ENCODE peak calls at places on chromosome 1, in seven cellular contexts. C, O, P, X, F, M and Q are unnamed samples.

GRCh38 chr1:113519561-113519960 is 129.2 kb downstream of the MAGI3 start:
- DNase-seq in C (no peak), O (no peak), P (no peak), X (no peak), F (no peak), M (no peak), Q (no peak)

GRCh38 chr1:178450871-178451270 is 45.9 kb downstream of the CLEC20A start:
- DNase-seq in C (no peak), O (no peak), P (no peak), X (no peak), F (no peak), M (no peak), Q (no peak)

GRCh38 chr1:116820362-116820761 is 66.1 kb downstream of the CD2 start:
- DNase-seq in C (no peak), O (no peak), P (no peak), X (no peak), F (no peak), M (no peak), Q (no peak)

GRCh38 chr1:199272690-199273089 is 633.9 kb downstream of the PTPRC start:
- DNase-seq in C (peak; percentile 61), O (peak; percentile 4), P (no peak), X (no peak), F (no peak), M (no peak), Q (peak; percentile 81)

GRCh38 chr1:229117664-229118300 is 153.1 kb upstream of the RAB4A start:
- DNase-seq in C (no peak), O (no peak), P (no peak), X (peak; percentile 85), F (no peak), M (peak; percentile 94), Q (no peak)

GRCh38 chr1:114112775-114113174 is 40.9 kb downstream of the SYT6 start:
- DNase-seq in C (no peak), O (no peak), P (no peak), X (no peak), F (no peak), M (no peak), Q (no peak)

GRCh38 chr1:247401310-247402098 is 14.5 kb upstream of the NLRP3 start:
- DNase-seq in C (no peak), O (no peak), P (no peak), X (no peak), F (no peak), M (no peak), Q (no peak)

GRCh38 chr1:176546825-176547224 is 83.8 kb downstream of the PAPPA2 start:
- DNase-seq in C (no peak), O (no peak), P (no peak), X (no peak), F (no peak), M (no peak), Q (no peak)

GRCh38 chr1:41314781-41315481 is 46.3 kb upstream of the FOXO6 start:
- DNase-seq in C (no peak), O (peak; percentile 39), P (no peak), X (no peak), F (peak; percentile 57), M (no peak), Q (no peak)

GRCh38 chr1:109470245-109470644 is 3.9 kb downstream of the SYPL2 start:
- DNase-seq in C (no peak), O (no peak), P (no peak), X (no peak), F (no peak), M (no peak), Q (no peak)

GRCh38 chr1:90402893-90403849 is 313.9 kb downstream of the BARHL2 start:
- DNase-seq in C (no peak), O (peak; percentile 45), P (peak; percentile 2), X (peak; percentile 25), F (peak; percentile 59), M (no peak), Q (no peak)

GRCh38 chr1:245412301-245412700 is 257.5 kb downstream of the KIF26B start:
- DNase-seq in C (no peak), O (no peak), P (no peak), X (no peak), F (no peak), M (no peak), Q (no peak)

GRCh38 chr1:94883688-94884087 is 43.2 kb downstream of the CNN3 start:
- DNase-seq in C (no peak), O (no peak), P (no peak), X (no peak), F (no peak), M (no peak), Q (peak; percentile 9)

GRCh38 chr1:112509005-112509659 is 367 bp downstream of the WNT2B start:
- DNase-seq in C (peak; percentile 24), O (peak; percentile 73), P (no peak), X (no peak), F (peak; percentile 54), M (no peak), Q (no peak)

GRCh38 chr1:226797151-226797550 is 58.1 kb upstream of the ITPKB start:
- DNase-seq in C (no peak), O (no peak), P (no peak), X (no peak), F (no peak), M (no peak), Q (no peak)

GRCh38 chr1:196317535-196318522 is 290.4 kb downstream of the KCNT2 start:
- DNase-seq in C (no peak), O (peak; percentile 65), P (peak; percentile 41), X (no peak), F (peak; percentile 42), M (no peak), Q (peak; percentile 11)

GRCh38 chr1:175857756-175858155 is 114.4 kb upstream of the TNR start:
- DNase-seq in C (no peak), O (no peak), P (no peak), X (no peak), F (peak; percentile 63), M (no peak), Q (no peak)

DNA sequence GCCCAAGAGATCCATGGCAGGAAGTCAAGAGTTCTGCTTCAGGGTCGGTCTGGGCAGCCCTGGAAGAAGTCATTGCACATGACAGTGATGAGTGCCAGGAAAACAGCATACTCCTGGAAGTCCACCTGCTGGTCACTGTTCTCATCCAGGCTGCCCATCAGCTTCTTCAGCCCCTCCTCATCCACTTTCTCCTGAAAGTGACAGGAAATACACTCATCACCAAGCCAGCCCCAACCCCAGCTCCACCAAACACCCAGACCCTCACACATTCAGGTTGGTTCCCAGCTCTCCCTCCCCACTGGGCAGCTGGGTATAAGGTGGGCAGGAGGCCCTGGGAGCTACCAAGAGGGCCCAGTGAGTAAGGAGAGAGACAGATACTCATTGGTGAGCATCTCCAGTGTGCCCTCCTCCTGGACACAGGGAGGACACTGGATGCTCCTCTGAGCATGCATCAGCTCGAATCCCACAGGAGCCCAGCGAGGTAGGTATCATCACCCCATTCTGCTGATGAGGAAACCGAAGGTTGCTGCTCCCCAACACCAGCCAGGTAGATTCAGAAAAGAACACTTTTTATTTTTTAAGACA is 4.2 kb downstream of the S100A2 start:
- DNase-seq in C (no peak), O (no peak), P (no peak), X (no peak), F (no peak), M (peak; percentile 52), Q (no peak)
- TF ChIP-seq CTCF in C (no peak), O (no peak), P (no peak), X (no peak), F (no peak), M (no peak), Q (no peak)

GRCh38 chr1:152189657-152190442 is 30.8 kb upstream of the RPTN start:
- DNase-seq in C (peak; percentile 11), O (peak; percentile 87), P (no peak), X (peak; percentile 66), F (peak; percentile 57), M (peak; percentile 67), Q (peak; percentile 71)
- H3K4me3 ChIP-seq in C (no peak overlapping the region), O (no peak overlapping the region), P (no peak overlapping the region), X (peak overlapping the region; percentile 45), F (no peak overlapping the region), M (peak overlapping the region; percentile 47), Q (no peak overlapping the region)

DNA sequence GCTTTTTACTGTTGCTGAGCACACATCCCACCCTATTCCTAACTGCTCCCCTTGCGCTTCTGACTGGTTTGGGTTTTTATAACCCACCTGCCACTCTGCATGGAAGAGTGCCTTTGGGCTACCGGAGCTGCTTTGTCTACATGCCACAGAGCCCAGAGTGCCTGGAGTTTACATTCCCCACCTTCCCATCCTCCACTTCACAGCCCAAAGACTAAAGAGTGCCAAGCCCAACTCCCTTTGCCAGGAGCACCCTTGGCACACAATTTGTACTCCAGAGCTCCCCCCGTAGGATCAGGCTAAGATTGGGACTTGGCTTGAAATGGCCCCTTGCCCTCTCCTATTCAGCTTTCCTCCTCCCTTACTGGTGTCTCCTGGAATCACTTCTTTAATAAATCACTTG is 63.3 kb downstream of the LHX9 start:
- DNase-seq in C (no peak), O (peak; percentile 16), P (no peak), X (no peak), F (peak; percentile 4), M (no peak), Q (no peak)
- TF ChIP-seq CTCF in C (no peak), O (peak; percentile 31), P (no peak), X (no peak), F (peak; percentile 12), M (no peak), Q (no peak)

GRCh38 chr1:6483010-6483760 is 8.3 kb downstream of the PLEKHG5 start:
- DNase-seq in C (no peak), O (no peak), P (no peak), X (no peak), F (no peak), M (no peak), Q (no peak)

GRCh38 chr1:6485140-6485936 is 6.1 kb downstream of the PLEKHG5 start:
- DNase-seq in C (no peak), O (peak; percentile 52), P (peak; percentile 41), X (no peak), F (peak; percentile 56), M (no peak), Q (no peak)

GRCh38 chr1:6485937-6486250 is 5.6 kb downstream of the PLEKHG5 start:
- DNase-seq in C (no peak), O (no peak), P (no peak), X (no peak), F (no peak), M (no peak), Q (no peak)

GRCh38 chr1:6483761-6484117 is 7.7 kb downstream of the PLEKHG5 start:
- DNase-seq in C (no peak), O (no peak), P (no peak), X (no peak), F (no peak), M (no peak), Q (no peak)

DNA sequence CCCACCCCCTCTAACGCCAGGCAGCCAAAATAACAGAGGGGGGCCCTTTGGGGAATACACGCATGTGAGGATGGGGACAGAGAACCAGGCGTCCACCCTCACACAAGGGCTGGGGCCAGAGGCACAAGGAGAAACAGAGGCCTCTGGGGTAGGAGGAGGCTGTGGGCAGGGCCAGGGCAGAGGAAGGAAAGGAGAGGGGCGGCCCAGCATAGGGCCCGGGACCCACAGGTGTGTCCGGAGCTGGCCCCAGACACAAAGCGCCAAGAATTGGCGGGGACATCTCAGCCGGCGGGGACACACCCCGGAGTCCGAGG is 6.7 kb downstream of the PLEKHG5 start:
- DNase-seq in C (no peak), O (peak; percentile 41), P (no peak), X (no peak), F (no peak), M (no peak), Q (no peak)
- H3K4me3 ChIP-seq in C (no peak overlapping the region), O (peak overlapping the region; percentile 78), P (peak overlapping the region; percentile 32), X (peak overlapping the region; percentile 38), F (peak overlapping the region; percentile 91), M (peak overlapping the region; percentile 29), Q (no peak overlapping the region)

GRCh38 chr1:64584479-64584878 is 114.5 kb downstream of the CACHD1 start:
- DNase-seq in C (no peak), O (peak; percentile 43), P (no peak), X (no peak), F (no peak), M (no peak), Q (no peak)
- TF ChIP-seq CTCF in C (peak; percentile 22), O (peak; percentile 63), P (peak; percentile 39), X (peak; percentile 16), F (peak; percentile 28), M (peak; percentile 22), Q (no peak)